ENCODE peak calls at places on chromosomes 4 and X, in four cellular contexts. G is tibial artery; P is left ventricle myocardium inferior; U is CD8-positive, alpha-beta memory T cell. T is an unnamed sample.
A peak's percentile ranks its signal among the peaks of the same experiment; 100 is the strongest.

GRCh38 chr4:58413849-58414248 is 1303.7 kb upstream of the IGFBP7 start:
- DNase-seq in G (no peak), P (no peak), U (no peak), T (no peak)

GRCh38 chr4:72665376-72665978 is 96.5 kb upstream of the ADAMTS3 start:
- DNase-seq in G (no peak), P (no peak), U (no peak), T (no peak)

GRCh38 chr4:23384741-23385140 is 505.1 kb downstream of the PPARGC1A start:
- DNase-seq in G (no peak), P (no peak), U (no peak), T (no peak)

GRCh38 chr4:109916003-109916399 is 3.3 kb downstream of the EGF start:
- DNase-seq in G (no peak), P (no peak), U (no peak), T (no peak)

GRCh38 chr4:88697113-88697512 is 516 bp downstream of the NAP1L5 start:
- DNase-seq in G (no peak), P (no peak), U (no peak), T (no peak)

GRCh38 chrX:72045141-72045540 is 86.6 kb downstream of the RTL5 start:
- DNase-seq in G (no peak), P (no peak), U (no peak), T (no peak)

GRCh38 chrX:67917412-67918010 is 373.7 kb downstream of the AR start:
- DNase-seq in G (no peak), P (no peak), U (no peak), T (no peak)

GRCh38 chr4:138953962-138954371 is 61.6 kb upstream of the NOCT start:
- DNase-seq in G (peak; percentile 51), P (no peak), U (no peak), T (no peak)

GRCh38 chrX:111645607-111646006 is 35.4 kb upstream of the ALG13 start:
- DNase-seq in G (no peak), P (no peak), U (no peak), T (no peak)

GRCh38 chr4:80138556-80139538 is 58.5 kb upstream of the PRDM8 start:
- DNase-seq in G (no peak), P (no peak), U (peak; percentile 7), T (no peak)

GRCh38 chr4:109005523-109005922 is 242.7 kb upstream of the ETNPPL start:
- DNase-seq in G (no peak), P (no peak), U (no peak), T (no peak)

GRCh38 chr4:67371563-67371962 is 173.7 kb downstream of the CENPC start:
- DNase-seq in G (no peak), P (no peak), U (no peak), T (no peak)

GRCh38 chrX:40734956-40735317 is 405 bp downstream of the MED14 start:
- DNase-seq in G (no peak), P (no peak), U (peak; percentile 16), T (no peak)

GRCh38 chrX:133857648-133858269 is 127.6 kb downstream of the GPC3 start:
- DNase-seq in G (no peak), P (no peak), U (no peak), T (no peak)

GRCh38 chrX:7216981-7217587 is 69.1 kb upstream of the PUDP start:
- DNase-seq in G (no peak), P (no peak), U (no peak), T (no peak)

GRCh38 chr4:80192937-80193336 is 4.4 kb upstream of the PRDM8 start:
- DNase-seq in G (no peak), P (no peak), U (no peak), T (no peak)

GRCh38 chr4:138175337-138175794 is 66.8 kb downstream of the SLC7A11 start:
- DNase-seq in G (no peak), P (peak; percentile 15), U (no peak), T (no peak)

GRCh38 chr4:185709802-185710486 is 102.0 kb downstream of the SORBS2 start:
- DNase-seq in G (no peak), P (no peak), U (no peak), T (no peak)

GRCh38 chr4:180557348-180557747 is 1685.9 kb upstream of the TENM3 start:
- DNase-seq in G (no peak), P (no peak), U (no peak), T (no peak)

GRCh38 chrX:134172588-134173259 is 64.3 kb upstream of the CCDC160 start:
- DNase-seq in G (no peak), P (peak; percentile 22), U (no peak), T (no peak)

T was measured in HS-27A.